ENCODE peak calls at places on chromosomes 5 and 9, in five cellular contexts. A, M, G, L and T are unnamed samples.

GRCh38 chr9:3285365-3286161 is 240.2 kb downstream of the RFX3 start:
- DNase-seq in G (no peak), L (no peak), M (peak), A (no peak), T (no peak)

GRCh38 chr9:19913151-19913550 is 124.3 kb upstream of the SLC24A2 start:
- DNase-seq in A (no peak), L (no peak), G (no peak), M (no peak), T (no peak)

GRCh38 chr5:179123109-179123426 is 62.9 kb downstream of the ZNF354C start:
- DNase-seq in A (no peak), M (no peak), G (no peak), L (no peak), T (no peak)

GRCh38 chr5:17012289-17012688 is 76.2 kb upstream of the MYO10 start:
- DNase-seq in G (no peak), A (no peak), M (no peak), L (no peak), T (no peak)

GRCh38 chr5:177133845-177134652 is 476 bp downstream of the NSD1 start:
- DNase-seq in M (no peak), G (no peak), A (peak), L (peak), T (peak)

GRCh38 chr5:149550608-149551226 is 522 bp downstream of the CSNK1A1 start:
- DNase-seq in L (no peak), A (no peak), G (no peak), M (no peak), T (no peak)

GRCh38 chr9:89863141-89863540 is 258.3 kb downstream of the GADD45G start:
- DNase-seq in L (no peak), A (no peak), M (no peak), G (no peak), T (no peak)

GRCh38 chr5:38148021-38148625 is 110.2 kb upstream of the EGFLAM start:
- DNase-seq in L (no peak), M (no peak), G (no peak), A (no peak), T (no peak)

GRCh38 chr9:26181836-26182235 is 503.6 kb upstream of the TUSC1 start:
- DNase-seq in M (no peak), A (no peak), L (no peak), G (no peak), T (no peak)

GRCh38 chr5:40383719-40384651 is 295.7 kb upstream of the PTGER4 start:
- DNase-seq in M (no peak), G (no peak), A (no peak), L (no peak), T (no peak)

GRCh38 chr5:2038337-2039179 is 155.8 kb upstream of the IRX4 start:
- DNase-seq in A (peak), G (no peak), L (peak), M (no peak), T (peak)

GRCh38 chr5:149200355-149200754 is 59.1 kb downstream of the ABLIM3 start:
- DNase-seq in A (no peak), L (no peak), M (no peak), G (no peak), T (no peak)

GRCh38 chr9:33445389-33445881 is 2.0 kb downstream of the AQP3 start:
- DNase-seq in A (peak), L (peak), M (no peak), G (no peak), T (no peak)

GRCh38 chr5:113378960-113379541 is 55.7 kb downstream of the TSSK1B start:
- DNase-seq in A (no peak), G (no peak), L (peak), M (peak), T (peak)

GRCh38 chr5:5755888-5756287 is 333.4 kb downstream of the ICE1 start:
- DNase-seq in M (no peak), A (no peak), G (no peak), L (no peak), T (no peak)

GRCh38 chr9:26975728-26976707 is 19.8 kb downstream of the IFT74 start:
- DNase-seq in L (peak), M (peak), A (no peak), G (no peak), T (no peak)

GRCh38 chr5:80181618-80182211 is 74.1 kb downstream of the SERINC5 start:
- DNase-seq in L (peak), M (peak), G (no peak), A (peak), T (peak)

GRCh38 chr9:134644715-134645606 is 3.4 kb downstream of the COL5A1 start:
- DNase-seq in L (no peak), M (peak), G (peak), A (no peak), T (peak)

GRCh38 chr9:8806150-8806549 is 1006.6 kb upstream of the DMAC1 start:
- DNase-seq in G (no peak), A (no peak), L (no peak), M (no peak), T (no peak)

DNA sequence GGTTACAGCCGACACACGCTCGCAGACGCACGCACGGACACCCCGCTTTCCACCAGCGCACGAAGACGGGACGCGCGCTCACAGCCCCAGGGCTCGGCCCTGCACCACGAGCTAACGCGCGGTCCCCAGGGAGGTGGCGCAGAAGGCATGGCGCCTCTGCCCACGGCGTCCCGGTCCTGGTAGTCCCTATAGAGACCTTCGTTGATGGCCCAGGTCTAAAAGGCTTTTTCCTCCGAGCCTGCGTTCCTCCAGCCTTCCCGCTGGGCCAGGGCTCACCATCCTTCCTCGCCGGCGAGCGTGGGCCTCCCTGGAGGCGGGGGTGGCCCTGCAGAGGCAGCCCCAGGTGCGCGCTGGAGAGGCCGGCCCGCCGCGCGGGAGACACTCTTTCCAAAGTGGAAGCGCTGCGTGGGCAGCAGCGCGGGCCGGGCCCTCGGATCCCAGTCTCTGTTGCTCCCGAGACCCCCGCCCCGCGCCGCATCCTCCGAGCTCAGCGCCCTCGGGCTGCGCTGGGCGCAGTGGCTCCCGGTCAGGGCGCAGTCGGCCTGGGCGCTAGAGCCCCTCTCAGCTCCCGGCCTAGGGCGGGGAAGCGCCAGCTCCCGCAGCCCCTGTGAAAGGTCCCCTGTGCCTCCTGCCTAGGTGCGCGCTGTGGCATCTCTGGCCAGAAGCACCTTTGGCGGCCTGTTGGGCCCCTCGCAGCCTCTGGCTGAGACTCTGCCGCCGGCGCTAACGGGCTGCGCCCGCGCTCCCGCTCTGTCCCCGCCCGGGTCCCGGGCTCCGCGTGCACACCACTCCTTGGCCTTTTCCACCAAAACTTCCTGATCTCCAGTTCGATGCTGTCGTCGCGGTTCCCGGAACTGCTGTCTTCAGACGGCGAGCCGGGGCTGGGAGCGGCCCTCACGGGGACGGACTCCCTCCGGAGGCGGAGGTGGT is 31.9 kb upstream of the FANCC start:
- DNase-seq in M (no peak), L (no peak), A (no peak), G (no peak), T (no peak)
- H3K4me3 ChIP-seq in M (peak), L (no peak), A (no peak), G (peak), T (no peak)

DNA sequence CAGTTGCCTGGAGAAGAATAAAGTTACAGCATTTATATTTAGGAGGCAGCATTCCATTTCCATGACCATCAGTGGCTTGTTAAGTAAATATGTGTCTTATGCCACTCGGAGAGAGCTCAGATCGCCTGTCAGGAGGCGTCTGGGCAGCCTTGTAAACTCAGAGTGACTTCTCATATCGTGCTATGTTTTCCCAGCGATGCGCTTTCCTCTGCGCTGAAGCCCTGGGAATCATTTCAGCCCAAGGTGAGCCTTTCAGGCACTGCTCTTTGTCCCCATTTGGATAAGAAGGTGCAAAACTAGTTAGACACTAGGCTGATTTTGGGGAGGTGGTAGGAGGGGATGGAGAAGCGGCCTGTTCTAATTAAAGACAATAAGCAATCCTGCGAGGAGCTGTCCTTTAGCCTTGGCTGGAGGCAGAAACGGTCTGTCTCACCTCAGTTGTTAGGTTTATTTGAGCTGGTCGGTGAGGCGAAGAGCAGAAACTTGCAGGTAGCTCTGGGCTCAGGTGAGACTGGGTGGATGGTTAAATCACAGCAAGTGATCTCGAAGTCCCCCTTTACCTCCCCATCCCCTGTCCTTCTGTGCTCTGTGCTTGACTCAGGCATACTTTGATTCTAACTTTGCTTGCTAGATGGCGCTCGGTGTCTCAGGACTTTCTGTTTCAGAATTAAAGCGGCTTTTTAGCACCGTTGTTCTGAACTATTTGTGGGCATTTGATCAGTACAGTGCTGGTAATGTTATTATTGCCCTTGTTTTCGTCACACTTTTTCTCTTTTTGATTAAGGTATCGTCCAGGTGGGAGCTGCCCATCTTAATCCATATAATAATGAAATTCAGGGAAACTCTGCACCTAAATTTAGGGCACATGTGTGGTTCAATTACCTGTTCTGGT is 24.6 kb downstream of the NR2F1 start:
- DNase-seq in A (no peak), G (no peak), M (peak), L (no peak), T (no peak)
- H3K4me3 ChIP-seq in A (no peak), G (peak), M (peak), L (no peak), T (no peak)

DNA sequence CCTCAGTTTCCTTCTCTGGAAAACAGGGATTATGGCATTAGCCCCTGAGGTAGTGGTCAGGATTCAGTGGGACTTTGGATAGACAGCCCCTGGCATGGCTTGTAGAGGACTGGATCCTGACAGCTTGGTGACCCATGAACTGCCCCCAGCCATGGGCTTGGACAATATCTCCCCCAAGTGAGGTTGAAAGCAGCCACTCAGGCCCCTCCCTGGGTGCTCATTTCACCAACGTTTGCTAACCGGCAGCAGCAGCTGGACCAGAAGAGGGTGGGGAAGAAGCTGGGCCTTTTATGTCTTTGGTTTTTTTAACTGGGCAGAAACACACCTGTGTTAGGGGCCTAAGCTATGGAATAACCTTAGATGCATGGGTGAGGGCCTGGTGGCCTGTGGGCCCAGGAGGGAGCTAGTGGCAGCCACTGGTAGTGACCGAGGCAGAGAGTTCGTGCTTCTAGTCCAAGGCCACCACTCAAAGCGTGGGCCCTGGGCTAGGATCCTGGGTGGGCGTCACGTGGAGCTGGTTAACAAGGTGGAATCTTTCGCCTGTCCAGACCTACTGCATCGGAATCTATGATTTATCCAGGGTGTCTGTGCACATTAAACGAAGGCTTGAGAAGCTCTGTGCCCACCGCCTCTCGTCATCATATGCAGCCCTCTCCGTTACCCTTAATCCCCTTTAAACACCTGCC is 1.9 kb downstream of the SLC2A8 start:
- DNase-seq in M (no peak), G (no peak), A (no peak), L (no peak), T (no peak)
- H3K4me3 ChIP-seq in M (no peak), G (peak), A (no peak), L (no peak), T (no peak)

GRCh38 chr9:83656032-83656680 is 33.2 kb downstream of the IDNK start:
- DNase-seq in A (no peak), G (no peak), M (no peak), L (no peak), T (no peak)

GRCh38 chr9:83662933-83663332 is 40.0 kb downstream of the IDNK start:
- DNase-seq in A (no peak), M (no peak), L (no peak), G (no peak), T (no peak)

GRCh38 chr9:83651558-83651957 is 28.6 kb downstream of the IDNK start:
- DNase-seq in M (no peak), A (no peak), L (no peak), G (no peak), T (no peak)

GRCh38 chr9:83655433-83655832 is 32.5 kb downstream of the IDNK start:
- DNase-seq in A (no peak), M (no peak), L (no peak), G (no peak), T (no peak)

GRCh38 chr9:83656952-83657351 is 34.0 kb downstream of the IDNK start:
- DNase-seq in M (no peak), L (no peak), A (no peak), G (no peak), T (no peak)
- H3K4me3 ChIP-seq in M (no peak), L (no peak), A (no peak), G (no peak), T (no peak)